ENCODE peak calls at places on chromosomes 1 and 21, in eight cellular contexts. R is endothelial cell, L is fibroblast of pulmonary artery, W is brain microvascular endothelial cell, S is left lung, P is WTC11, C is fibroblast of lung, K is GM20000. X is an unnamed sample.

GRCh38 chr1:221810406-221810805 is 68.5 kb upstream of the DUSP10 start:
- DNase-seq in R (no peak), L (peak; percentile 42), W (peak; percentile 71), S (no peak), P (no peak), C (peak; percentile 91), K (no peak), X (no peak)

GRCh38 chr1:204282801-204283200 is 69.0 kb upstream of the GOLT1A start:
- DNase-seq in R (no peak), L (no peak), W (no peak), S (no peak), P (no peak), C (no peak), K (no peak), X (no peak)

GRCh38 chr1:60970081-60970509 is 112.3 kb upstream of the NFIA start:
- DNase-seq in R (no peak), L (peak; percentile 53), W (no peak), S (no peak), P (no peak), C (peak; percentile 41), K (no peak), X (no peak)

GRCh38 chr1:42420911-42421585 is 34.8 kb downstream of the ZMYND12 start:
- DNase-seq in R (no peak), L (peak; percentile 82), W (peak; percentile 28), S (peak; percentile 58), P (no peak), C (peak; percentile 98), K (no peak), X (no peak)

GRCh38 chr21:46153259-46154154 is 1.9 kb downstream of the FTCD start:
- DNase-seq in R (peak; percentile 79), L (peak; percentile 60), W (no peak), S (peak; percentile 47), P (peak; percentile 87), C (no peak), K (peak; percentile 85), X (peak; percentile 85)

GRCh38 chr1:22670352-22670964 is 17.4 kb downstream of the C1QB start:
- DNase-seq in R (no peak), L (no peak), W (no peak), S (no peak), P (no peak), C (no peak), K (no peak), X (no peak)

GRCh38 chr1:244461254-244462071 is at the start of gene CATSPERE:
- DNase-seq in R (peak; percentile 84), L (peak; percentile 91), W (peak; percentile 76), S (peak; percentile 91), P (peak; percentile 89), C (peak; percentile 90), K (peak; percentile 91), X (peak; percentile 95)

GRCh38 chr1:202355944-202356553 is 7.5 kb downstream of the PPP1R12B start:
- DNase-seq in R (no peak), L (no peak), W (no peak), S (no peak), P (no peak), C (no peak), K (no peak), X (no peak)

GRCh38 chr1:221522440-221523050 is 219.3 kb downstream of the DUSP10 start:
- DNase-seq in R (no peak), L (no peak), W (no peak), S (no peak), P (no peak), C (peak; percentile 9), K (no peak), X (no peak)

GRCh38 chr21:32597205-32597604 is 11.9 kb upstream of the TCP10L start:
- DNase-seq in R (no peak), L (peak; percentile 86), W (peak; percentile 81), S (no peak), P (no peak), C (peak; percentile 96), K (no peak), X (no peak)

GRCh38 chr1:197917813-197918646 is 858 bp downstream of the LHX9 start:
- DNase-seq in R (no peak), L (no peak), W (no peak), S (no peak), P (no peak), C (no peak), K (peak; percentile 22), X (peak; percentile 37)

GRCh38 chr1:176499671-176500070 is 36.7 kb downstream of the PAPPA2 start:
- DNase-seq in R (no peak), L (no peak), W (no peak), S (no peak), P (no peak), C (no peak), K (no peak), X (no peak)

GRCh38 chr1:12446593-12446992 is 171.4 kb downstream of the DHRS3 start:
- DNase-seq in R (no peak), L (no peak), W (no peak), S (no peak), P (no peak), C (no peak), K (no peak), X (no peak)

GRCh38 chr1:12447849-12448312 is 170.1 kb downstream of the DHRS3 start:
- DNase-seq in R (no peak), L (no peak), W (peak; percentile 55), S (no peak), P (no peak), C (peak; percentile 82), K (no peak), X (no peak)

GRCh38 chr1:12447301-12447700 is 170.7 kb downstream of the DHRS3 start:
- DNase-seq in R (no peak), L (no peak), W (peak; percentile 66), S (no peak), P (no peak), C (peak; percentile 95), K (no peak), X (no peak)

GRCh38 chr1:12450090-12450764 is 167.8 kb downstream of the DHRS3 start:
- DNase-seq in R (no peak), L (no peak), W (no peak), S (no peak), P (no peak), C (no peak), K (no peak), X (no peak)

DNA sequence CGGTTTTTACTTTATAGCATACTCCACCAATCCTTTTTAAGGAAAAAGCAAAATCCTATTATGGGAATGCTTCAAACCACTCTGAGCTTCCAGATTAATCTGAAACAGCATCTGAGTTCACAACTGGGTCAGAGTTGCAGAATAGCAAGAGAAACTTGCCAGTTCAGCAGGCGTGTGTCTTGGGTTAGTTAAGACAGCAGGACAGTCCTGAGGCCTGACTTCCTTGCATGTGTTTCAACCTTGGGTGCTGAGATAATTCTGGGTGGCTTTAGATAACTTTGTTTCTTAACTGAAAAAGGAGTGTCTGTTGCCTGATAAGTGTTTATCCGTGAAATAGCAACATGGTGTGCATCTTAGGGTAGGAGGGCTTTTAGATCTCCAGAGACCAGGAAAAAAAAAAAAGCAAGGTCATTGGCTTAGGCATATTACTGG is 169.2 kb downstream of the DHRS3 start:
- DNase-seq in R (no peak), L (no peak), W (peak; percentile 79), S (no peak), P (no peak), C (peak; percentile 77), K (no peak), X (no peak)
- TF ChIP-seq CTCF in R (no peak), L (no peak), W (no peak), S (no peak), P (no peak), C (no peak), K (no peak), X (no peak)

GRCh38 chr1:63323866-63324778 is 1.8 kb downstream of the FOXD3 start:
- DNase-seq in R (no peak), L (no peak), W (no peak), S (no peak), P (peak; percentile 49), C (no peak), K (peak; percentile 17), X (peak; percentile 18)
- TF ChIP-seq CTCF in R (no peak), L (no peak), W (no peak), S (no peak), P (no peak), C (no peak), K (no peak), X (no peak)

GRCh38 chr1:36528361-36529349 is 45.9 kb upstream of the CSF3R start:
- DNase-seq in R (no peak), L (no peak), W (no peak), S (no peak), P (peak; percentile 42), C (no peak), K (no peak), X (no peak)
- TF ChIP-seq CTCF in R (no peak), L (no peak), W (peak; percentile 26), S (no peak), P (no peak), C (no peak), K (no peak), X (no peak)

DNA sequence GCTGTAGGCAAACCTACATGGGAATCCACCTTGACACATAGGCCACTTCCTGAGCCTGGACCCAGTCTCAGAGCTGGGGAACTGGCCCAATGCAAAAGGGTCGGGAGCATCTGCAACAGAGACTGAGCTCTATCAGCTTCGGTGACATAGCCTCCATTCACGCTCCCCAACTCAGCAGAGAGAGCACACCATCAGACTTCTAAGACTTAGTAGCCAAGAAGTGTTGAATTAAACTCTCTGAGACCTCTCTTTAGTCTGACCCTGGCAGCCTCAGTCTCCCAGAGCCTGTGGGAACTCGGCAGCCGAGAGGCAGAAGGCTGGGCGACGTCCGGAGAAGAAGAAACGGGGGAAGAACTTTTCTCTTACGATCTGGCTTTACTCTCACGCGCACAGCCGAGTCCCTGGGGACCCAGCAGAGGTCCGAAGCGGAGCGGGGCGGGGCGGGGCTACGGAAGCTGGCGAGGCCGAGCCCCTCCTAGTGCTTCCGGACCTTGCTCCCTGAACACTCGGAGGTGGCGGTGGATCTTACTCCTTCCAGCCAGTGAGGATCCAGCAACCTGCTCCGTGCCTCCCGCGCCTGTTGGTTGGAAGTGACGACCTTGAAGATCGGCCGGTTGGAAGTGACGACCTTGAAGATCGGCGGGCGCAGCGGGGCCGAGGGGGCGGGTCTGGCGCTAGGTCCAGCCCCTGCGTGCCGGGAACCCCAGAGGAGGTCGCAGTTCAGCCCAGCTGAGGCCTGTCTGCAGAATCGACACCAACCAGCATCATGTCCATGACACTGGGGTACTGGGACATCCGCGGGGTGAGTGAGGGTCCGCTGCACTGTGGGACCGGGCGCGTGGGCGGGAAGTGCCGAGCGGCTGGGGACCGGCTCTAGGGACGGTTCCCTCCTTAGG is at the start of gene GSTM4:
- DNase-seq in R (peak; percentile 63), L (peak; percentile 83), W (peak; percentile 67), S (peak; percentile 86), P (peak; percentile 87), C (peak; percentile 74), K (peak; percentile 91), X (peak; percentile 94)
- TF ChIP-seq CTCF in R (no peak), L (no peak), W (peak; percentile 29), S (no peak), P (no peak), C (no peak), K (no peak), X (no peak)